ENCODE peak calls at places on chromosomes 16 and 17, in five cellular contexts. N, O, A, Z and W are unnamed samples.
A peak's percentile ranks its signal among the peaks of the same experiment; 100 is the strongest.

GRCh38 chr17:55351027-55351625 is 70.5 kb downstream of the MMD start:
- DNase-seq in A (no peak), N (no peak), Z (no peak), O (no peak), W (no peak)

GRCh38 chr17:82198092-82198491 is 14.6 kb downstream of the CCDC57 start:
- DNase-seq in A (no peak), Z (no peak), O (no peak), N (no peak), W (no peak)

GRCh38 chr16:53007095-53007494 is 45.6 kb downstream of the CHD9NB start:
- DNase-seq in Z (no peak), O (no peak), N (no peak), A (no peak), W (no peak)

GRCh38 chr17:76992911-76993310 is 124.7 kb downstream of the MGAT5B start:
- DNase-seq in N (no peak), A (no peak), Z (no peak), O (no peak), W (no peak)

GRCh38 chr16:70159355-70160348 is 13.9 kb upstream of the CLEC18C start:
- DNase-seq in A (no peak), O (no peak), Z (no peak), N (no peak), W (no peak)

GRCh38 chr17:28372203-28372944 is 880 bp downstream of the SARM1 start:
- DNase-seq in Z (peak; percentile 64), O (peak; percentile 42), A (no peak), N (no peak), W (no peak)

GRCh38 chr17:69473801-69474170 is 59.3 kb downstream of the MAP2K6 start:
- DNase-seq in O (no peak), A (no peak), Z (no peak), N (no peak), W (no peak)

GRCh38 chr16:77849640-77850258 is 61.4 kb downstream of the VAT1L start:
- DNase-seq in A (no peak), Z (no peak), O (no peak), N (no peak), W (no peak)

GRCh38 chr17:19534562-19535149 is 1.0 kb downstream of the SLC47A1 start:
- DNase-seq in A (no peak), Z (no peak), N (no peak), O (no peak), W (no peak)

GRCh38 chr16:80968386-80969113 is 38.1 kb downstream of the CMC2 start:
- DNase-seq in O (no peak), A (no peak), Z (no peak), N (no peak), W (no peak)

GRCh38 chr17:50865060-50865867 is 890 bp downstream of the TOB1 start:
- DNase-seq in N (no peak), O (peak; percentile 79), Z (peak; percentile 66), A (peak; percentile 72), W (peak; percentile 27)

GRCh38 chr16:62022688-62023087 is 13.6 kb downstream of the CDH8 start:
- DNase-seq in O (no peak), Z (no peak), A (no peak), N (no peak), W (no peak)

GRCh38 chr16:56369202-56369601 is 56.1 kb downstream of the AMFR start:
- DNase-seq in A (no peak), Z (no peak), N (peak; percentile 43), O (no peak), W (no peak)

DNA sequence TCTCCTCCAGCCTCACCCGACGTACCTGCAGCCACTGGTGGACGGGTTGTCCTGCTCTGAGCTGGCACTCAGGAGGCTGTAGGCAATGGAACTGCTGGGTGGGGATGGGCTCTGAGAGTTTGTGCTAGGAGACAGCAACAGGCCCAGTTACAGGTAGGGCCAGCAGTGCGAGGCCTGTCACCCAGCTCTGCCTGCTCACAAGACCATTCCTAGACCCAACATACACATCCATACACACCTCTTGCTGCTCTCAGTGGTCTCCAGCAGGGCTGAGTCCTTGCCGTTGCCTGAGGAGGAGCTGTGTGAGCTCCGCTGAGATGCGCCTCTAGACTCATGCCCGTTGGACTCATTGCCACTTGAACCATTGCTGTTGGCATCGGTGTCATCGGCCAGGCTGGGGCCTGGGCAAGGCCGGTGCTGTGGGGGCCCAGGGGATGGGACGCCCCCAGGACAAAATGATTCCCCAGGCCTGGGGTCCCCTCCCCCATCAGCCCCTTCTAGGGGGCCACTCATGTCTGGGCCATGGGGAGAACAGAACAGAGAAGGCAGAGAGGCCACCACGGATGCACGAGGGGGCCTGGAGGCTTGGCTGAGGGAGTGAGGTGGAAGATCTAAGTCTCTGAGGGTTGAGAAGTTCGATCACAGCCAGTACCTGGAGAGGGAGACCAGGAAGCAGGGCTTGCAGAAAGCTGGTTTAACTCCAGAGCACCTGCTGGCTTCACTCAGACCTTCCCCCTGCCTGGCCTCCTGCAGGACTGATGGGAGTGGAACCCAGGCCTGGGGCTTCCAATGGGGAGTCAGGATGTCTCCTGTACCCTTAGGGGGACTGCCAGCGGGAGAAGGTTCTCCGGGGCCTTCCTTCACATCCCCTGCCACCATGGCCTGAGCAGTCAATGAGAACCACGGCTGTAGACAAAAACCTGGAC is 1.7 kb downstream of the PER1 start:
- DNase-seq in O (peak; percentile 19), Z (no peak), A (peak; percentile 21), N (no peak), W (no peak)
- H3K36me3 ChIP-seq in O (peaks cover 25% of the 10 kb centered on the region), Z (peaks cover 37% of the 10 kb centered on the region), A (peaks cover 53% of the 10 kb centered on the region), N (peaks cover 37% of the 10 kb centered on the region), W (peaks cover 52% of the 10 kb centered on the region)

DNA sequence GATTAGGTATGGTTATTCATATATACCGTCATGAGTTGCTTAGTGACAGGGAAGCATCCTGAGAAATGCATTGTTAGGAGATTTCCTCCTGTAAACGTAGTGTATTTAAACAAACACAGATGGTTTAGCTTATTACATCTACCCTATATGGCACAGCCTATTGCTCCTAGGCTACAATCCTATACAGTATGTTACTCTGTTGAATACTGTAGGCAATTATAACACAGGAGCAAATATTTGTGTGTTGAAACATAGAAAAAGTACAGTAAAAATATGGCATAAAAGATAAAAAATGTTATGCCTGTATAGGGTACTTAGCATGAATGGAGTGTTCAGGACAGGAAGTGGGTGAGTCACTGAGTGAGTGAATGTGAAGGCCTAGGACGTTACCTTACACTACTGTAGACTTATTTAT is 157.7 kb downstream of the CDH11 start:
- DNase-seq in Z (no peak), A (no peak), N (no peak), O (no peak), W (no peak)
- H3K36me3 ChIP-seq in Z (no peaks in the 10 kb centered on the region), A (no peaks in the 10 kb centered on the region), N (no peaks in the 10 kb centered on the region), O (no peaks in the 10 kb centered on the region), W (no peaks in the 10 kb centered on the region)

GRCh38 chr16:14263769-14264168 is 192.7 kb downstream of the MRTFB start:
- DNase-seq in O (no peak), A (no peak), Z (no peak), N (no peak), W (no peak)
- H3K36me3 ChIP-seq in O (peaks cover 2% of the 10 kb centered on the region), A (peaks cover 87% of the 10 kb centered on the region), Z (peaks cover 4% of the 10 kb centered on the region), N (peaks cover 24% of the 10 kb centered on the region), W (peaks cover 36% of the 10 kb centered on the region)

DNA sequence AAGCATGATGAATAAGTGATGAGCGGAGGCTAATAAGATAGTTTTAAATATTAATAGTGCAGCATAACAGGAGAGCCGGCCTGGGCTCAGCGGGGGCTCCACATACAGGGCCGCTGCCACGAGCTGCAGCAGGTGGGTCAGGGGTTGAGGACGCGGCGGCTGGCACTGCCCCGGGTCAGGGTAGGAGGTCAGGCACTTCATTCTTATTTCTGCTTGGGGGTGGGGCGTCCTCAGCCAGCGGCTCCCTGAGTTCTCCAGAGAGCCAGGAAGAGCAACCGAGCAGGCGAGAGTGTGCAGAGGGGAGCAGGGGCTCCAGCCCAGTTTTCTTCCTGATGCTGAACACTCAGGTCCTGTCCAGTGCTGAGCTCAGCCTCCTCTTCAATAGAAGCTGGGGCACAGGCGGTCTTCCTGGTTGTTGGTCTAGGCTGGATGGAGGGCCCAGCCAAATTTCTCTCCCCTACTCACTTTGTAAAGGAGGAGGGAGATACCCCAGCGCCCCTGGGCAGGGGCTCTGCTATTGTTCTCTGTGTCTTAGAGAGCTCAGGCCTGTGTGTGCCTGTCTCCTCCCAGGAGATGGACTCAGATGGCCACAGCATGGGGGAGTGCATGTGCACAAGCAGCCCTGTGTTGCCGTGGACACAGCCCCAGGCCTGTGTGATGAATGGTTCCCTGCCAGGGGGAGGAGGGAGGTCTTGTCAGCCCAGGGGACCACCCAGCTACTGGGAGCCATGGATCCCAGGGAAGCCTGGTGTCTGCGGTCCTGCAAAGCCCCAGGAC is 26.5 kb downstream of the GINS2 start:
- DNase-seq in Z (no peak), N (no peak), O (no peak), A (no peak), W (no peak)
- H3K36me3 ChIP-seq in Z (peaks cover 60% of the 10 kb centered on the region), N (peaks cover 8% of the 10 kb centered on the region), O (peaks cover 10% of the 10 kb centered on the region), A (peaks cover 87% of the 10 kb centered on the region), W (peaks cover 75% of the 10 kb centered on the region)

DNA sequence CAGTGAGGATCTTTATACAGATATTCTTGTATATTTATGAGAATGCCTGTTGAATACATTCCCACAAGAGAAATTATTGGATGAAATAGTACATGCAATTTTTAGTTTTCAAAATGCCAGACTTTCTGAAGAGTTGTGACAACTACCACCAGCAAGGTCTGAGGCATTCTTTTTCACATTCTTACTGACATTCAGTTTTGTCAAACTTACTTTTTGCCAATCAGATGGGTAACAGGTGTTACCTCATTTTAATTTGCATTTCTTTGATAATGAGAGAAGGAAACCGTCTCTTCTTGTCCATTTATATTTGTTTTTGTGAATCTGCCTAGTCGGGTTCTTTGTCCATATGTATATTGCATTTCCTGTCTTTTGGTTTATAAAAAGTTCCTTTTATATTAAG is 24.3 kb downstream of the NOL11 start:
- DNase-seq in A (no peak), N (no peak), O (no peak), Z (no peak), W (no peak)
- H3K36me3 ChIP-seq in A (peaks cover 100% of the 10 kb centered on the region), N (no peaks in the 10 kb centered on the region), O (peaks cover 11% of the 10 kb centered on the region), Z (peaks cover 7% of the 10 kb centered on the region), W (peaks cover 81% of the 10 kb centered on the region)

GRCh38 chr16:20812510-20812909 is 6.2 kb downstream of the REXO5 start:
- DNase-seq in N (no peak), A (no peak), Z (no peak), O (no peak), W (no peak)
- H3K36me3 ChIP-seq in N (no peaks in the 10 kb centered on the region), A (peaks cover 9% of the 10 kb centered on the region), Z (no peaks in the 10 kb centered on the region), O (no peaks in the 10 kb centered on the region), W (no peaks in the 10 kb centered on the region)

GRCh38 chr17:8797621-8798175 is 1.5 kb downstream of the MFSD6L start:
- DNase-seq in N (no peak), O (no peak), A (no peak), Z (no peak), W (no peak)
- H3K36me3 ChIP-seq in N (no peaks in the 10 kb centered on the region), O (no peaks in the 10 kb centered on the region), A (peaks cover 4% of the 10 kb centered on the region), Z (peaks cover 24% of the 10 kb centered on the region), W (no peaks in the 10 kb centered on the region)